ENCODE peak calls at places on chromosome 6, in six cellular contexts. N is colonic mucosa, V is Panc1, M is Calu3, I is lower lobe of right lung, J is nephron progenitor cell. L is an unnamed sample.

GRCh38 chr6:74182992-74183391 is 487.0 kb downstream of the CD109 start:
- DNase-seq in M (no peak), V (no peak), N (no peak), I (no peak), J (no peak), L (no peak)

GRCh38 chr6:143157146-143157545 is 96.5 kb downstream of the AIG1 start:
- DNase-seq in N (no peak), V (no peak), M (no peak), J (no peak), I (no peak), L (no peak)

GRCh38 chr6:123001540-123001939 is 5.5 kb downstream of the CLVS2 start:
- DNase-seq in V (no peak), N (no peak), M (no peak), I (no peak), J (no peak), L (no peak)

GRCh38 chr6:118776607-118777549 is 117.1 kb upstream of the ASF1A start:
- DNase-seq in M (peak), V (peak), J (peak), N (peak), I (no peak), L (no peak)

GRCh38 chr6:16759181-16759645 is 2.0 kb downstream of the ATXN1 start:
- DNase-seq in N (peak), I (no peak), M (peak), V (no peak), J (no peak), L (no peak)

GRCh38 chr6:89440200-89440599 is 7.2 kb downstream of the ANKRD6 start:
- DNase-seq in V (no peak), N (no peak), J (no peak), M (no peak), I (no peak), L (no peak)

GRCh38 chr6:152293404-152293803 is 343.8 kb downstream of the SYNE1 start:
- DNase-seq in V (no peak), N (no peak), I (no peak), J (no peak), M (no peak), L (no peak)

GRCh38 chr6:137964876-137965275 is 97.8 kb downstream of the TNFAIP3 start:
- DNase-seq in I (no peak), M (no peak), V (no peak), J (no peak), N (no peak), L (no peak)

GRCh38 chr6:95228636-95229035 is 348.7 kb upstream of the MANEA start:
- DNase-seq in N (no peak), M (no peak), V (no peak), J (no peak), I (no peak), L (no peak)

DNA sequence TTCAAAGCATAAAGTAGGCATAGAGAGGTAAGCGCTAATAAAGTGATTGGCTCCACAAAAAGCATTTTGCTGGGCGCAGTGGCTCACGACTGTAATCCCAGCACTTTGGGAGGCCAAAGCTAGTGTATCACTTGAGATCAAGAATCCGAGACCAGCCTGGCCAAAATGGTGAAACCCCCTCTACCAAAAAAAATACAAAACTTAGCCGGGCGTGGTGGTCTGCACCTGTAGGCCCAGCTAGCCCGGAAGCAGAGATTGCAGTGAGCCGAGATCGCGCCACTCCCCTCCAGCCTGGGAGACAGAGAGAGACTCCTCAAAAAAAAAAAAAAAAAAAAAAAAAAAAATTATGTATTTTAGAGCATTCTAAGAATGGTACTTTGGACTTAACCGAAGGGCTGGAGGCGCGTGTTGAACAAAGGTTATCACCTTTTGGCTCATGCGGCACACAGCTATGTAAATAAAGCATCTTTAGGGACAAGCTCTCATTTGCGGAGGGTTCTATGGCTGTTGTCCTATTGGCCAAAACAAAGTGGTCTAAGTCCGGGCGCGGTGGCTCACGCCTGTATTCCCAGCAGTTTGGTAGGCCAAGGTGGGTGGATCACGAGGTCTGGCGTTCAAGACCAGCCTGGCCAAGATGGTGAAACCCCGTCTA is 17.4 kb downstream of the HFE start:
- DNase-seq in M (peak), J (no peak), V (no peak), N (peak), I (no peak), L (no peak)
- TF ChIP-seq CTCF in M (no peak), J (no peak), V (no peak), N (no peak), I (no peak), L (no peak)

DNA sequence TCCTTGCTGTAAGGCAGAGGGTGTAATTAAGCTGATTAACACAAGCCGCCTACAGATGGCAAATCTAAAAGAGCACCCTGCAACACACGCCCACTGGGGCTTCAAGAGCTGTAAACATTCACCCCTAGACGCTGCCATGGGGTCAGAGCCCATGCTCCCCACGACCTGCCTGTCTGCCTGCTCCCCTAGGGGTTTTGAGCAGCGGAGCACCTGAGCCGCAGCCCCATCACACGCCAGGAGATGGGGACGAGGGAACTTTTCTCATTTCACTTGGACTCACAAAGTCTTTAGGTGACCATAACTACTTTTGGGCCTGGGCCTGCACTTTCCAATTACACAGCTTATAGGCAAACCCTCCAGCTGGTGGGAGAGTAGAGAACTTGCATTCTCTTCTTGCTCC is 99.0 kb upstream of the SOX4 start:
- DNase-seq in N (no peak), J (no peak), M (no peak), I (no peak), V (no peak), L (no peak)
- TF ChIP-seq CTCF in N (no peak), J (no peak), M (no peak), I (no peak), V (no peak), L (no peak)

DNA sequence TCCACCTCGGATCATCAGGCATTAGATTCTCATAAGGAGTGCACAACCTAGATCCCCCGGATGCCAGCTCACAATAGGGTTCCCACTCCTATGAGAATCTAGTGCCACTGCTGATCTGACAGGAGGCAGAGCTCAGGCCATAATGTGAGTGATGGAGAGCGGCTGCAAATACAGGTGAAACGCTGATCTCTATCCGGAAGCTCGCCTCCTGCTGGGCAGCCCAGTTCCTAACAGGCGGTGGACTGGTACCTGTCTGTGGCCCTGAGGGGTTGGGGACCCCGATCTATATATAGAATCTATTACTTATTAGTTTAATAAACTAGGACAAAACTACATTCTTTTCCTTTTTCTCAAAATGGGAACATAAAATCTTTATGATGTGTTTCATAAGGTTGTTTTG is 741.9 kb downstream of the RFPL4B start:
- DNase-seq in I (no peak), N (no peak), V (no peak), J (no peak), M (no peak), L (no peak)
- TF ChIP-seq CTCF in I (no peak), N (no peak), V (peak), J (no peak), M (no peak), L (no peak)

DNA sequence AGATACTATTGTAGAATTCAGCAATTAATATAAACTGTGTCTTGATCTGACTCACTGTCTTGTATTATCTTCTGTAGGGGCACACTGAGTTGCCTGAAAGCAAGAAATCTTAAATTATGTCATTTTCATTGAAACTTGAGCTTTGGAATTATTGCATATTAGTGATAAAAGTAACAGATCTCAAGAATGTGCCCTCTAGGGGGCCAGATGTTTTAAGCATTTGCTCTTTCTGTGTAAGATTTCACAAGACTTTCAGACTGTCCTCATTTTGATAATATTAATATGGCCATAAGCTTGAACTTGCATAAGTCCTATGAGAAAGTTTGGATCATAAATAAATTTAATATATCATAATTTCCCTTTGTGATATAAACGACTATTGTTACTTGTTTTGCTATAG is 55.5 kb upstream of the MYO6 start:
- DNase-seq in M (no peak), I (no peak), V (no peak), N (no peak), J (no peak), L (no peak)
- TF ChIP-seq CTCF in M (peak), I (no peak), V (no peak), N (no peak), J (no peak), L (peak)

DNA sequence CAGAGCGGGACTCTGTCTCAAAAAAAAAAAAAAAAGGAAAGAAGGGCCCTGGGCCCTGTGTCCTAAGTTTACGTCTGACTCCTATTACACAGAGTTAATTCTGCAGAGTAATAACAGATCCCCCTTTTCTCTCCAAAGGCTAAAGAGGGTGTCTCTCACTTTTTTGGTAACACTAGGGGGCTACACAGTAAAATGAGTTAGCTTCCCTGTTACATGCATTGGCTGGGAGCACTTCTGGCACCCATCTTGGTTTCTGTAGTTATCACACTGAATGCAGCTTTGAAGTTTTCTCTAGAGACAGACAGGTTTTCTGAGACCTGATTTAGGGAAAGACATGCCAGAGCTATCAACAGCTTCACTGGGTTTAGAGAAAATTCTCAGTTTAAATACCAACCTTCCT is 29.2 kb downstream of the RNF8 start:
- DNase-seq in V (no peak), M (no peak), N (no peak), I (no peak), J (no peak), L (no peak)
- TF ChIP-seq CTCF in V (no peak), M (no peak), N (no peak), I (no peak), J (no peak), L (peak)

GRCh38 chr6:42021847-42022754 is 28.2 kb upstream of the TAF8 start:
- DNase-seq in M (no peak), V (no peak), J (no peak), I (no peak), N (no peak), L (no peak)
- TF ChIP-seq CTCF in M (no peak), V (no peak), J (no peak), I (no peak), N (no peak), L (no peak)

GRCh38 chr6:124870611-124871201 is 91.5 kb upstream of the RNF217 start:
- DNase-seq in I (no peak), J (no peak), M (peak), V (peak), N (no peak), L (no peak)
- TF ChIP-seq CTCF in I (peak), J (peak), M (peak), V (peak), N (peak), L (peak)

GRCh38 chr6:42138630-42139619 is 3.5 kb downstream of the C6orf132 start:
- DNase-seq in V (no peak), N (peak), M (no peak), I (no peak), J (no peak), L (no peak)

GRCh38 chr6:42142118-42142835 is at the start of gene C6orf132:
- DNase-seq in J (peak), V (no peak), M (peak), N (peak), I (peak), L (no peak)

GRCh38 chr6:42140051-42140450 is 2.4 kb downstream of the C6orf132 start:
- DNase-seq in V (no peak), M (peak), N (peak), I (peak), J (no peak), L (no peak)

GRCh38 chr6:42140756-42141602 is 1.4 kb downstream of the C6orf132 start:
- DNase-seq in J (no peak), M (no peak), V (no peak), I (no peak), N (peak), L (no peak)

DNA sequence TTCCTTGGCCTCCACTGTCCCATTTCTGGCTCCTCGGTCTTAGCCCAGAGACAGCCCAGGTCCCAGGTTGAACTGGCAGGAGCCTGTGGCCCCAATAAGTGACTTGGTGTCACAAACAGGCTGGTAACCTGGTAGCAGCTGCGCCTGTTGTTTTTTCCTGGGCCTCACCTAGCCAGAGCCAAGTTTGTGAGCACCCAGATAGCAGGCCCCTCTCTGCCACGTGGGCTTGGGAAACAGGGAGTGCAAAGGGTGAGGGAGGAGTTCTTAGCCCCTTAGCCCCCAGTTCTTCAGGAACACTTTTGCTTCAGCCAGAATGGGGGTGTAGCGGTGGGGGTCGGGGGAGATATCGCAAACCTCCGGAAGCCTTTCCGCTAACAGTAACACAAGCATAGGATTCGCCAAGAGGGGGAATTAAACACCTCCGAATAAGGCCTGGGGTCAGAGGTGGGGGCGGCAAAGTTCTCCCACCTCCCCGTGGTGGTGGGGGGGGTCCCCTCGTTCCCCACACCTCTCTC is 760 bp downstream of the C6orf132 start:
- DNase-seq in M (no peak), N (peak), J (no peak), V (no peak), I (no peak), L (no peak)
- TF ChIP-seq CTCF in M (no peak), N (no peak), J (no peak), V (no peak), I (no peak), L (no peak)

DNA sequence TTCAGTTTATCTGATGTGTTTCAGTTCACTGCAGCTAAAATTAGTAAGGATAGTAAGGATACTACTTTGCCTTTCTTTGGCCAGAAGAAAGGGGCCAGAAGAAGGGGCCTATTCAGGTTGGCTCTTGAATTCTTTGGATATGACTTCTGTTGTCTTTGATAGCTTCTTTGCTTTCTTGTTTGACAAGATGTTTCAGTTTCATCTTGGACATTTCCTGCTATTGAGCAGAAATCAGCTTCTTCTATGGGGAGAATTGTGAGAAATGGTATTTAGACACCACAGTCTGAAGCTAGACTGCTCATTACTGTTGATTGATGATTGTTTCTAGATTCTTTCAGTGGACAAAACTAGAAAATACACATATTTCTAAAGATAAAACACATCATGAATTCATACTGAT is 23.2 kb downstream of the L3MBTL3 start:
- DNase-seq in N (no peak), J (no peak), I (no peak), V (no peak), M (no peak), L (no peak)
- TF ChIP-seq CTCF in N (no peak), J (no peak), I (no peak), V (no peak), M (no peak), L (no peak)